ENCODE peak calls at places on chromosomes 13 and 19, in five cellular contexts. C is H9, W is H1, U is mesenchymal stem cell, L is neuronal stem cell. X is an unnamed sample. For H3K79me1, the result is how much of the 10 kb centered on the place peaks cover.

GRCh38 chr19:47644743-47645499 is 36.0 kb downstream of the BICRA start:
- DNase-seq in C (no peak), W (no peak), U (no peak), L (no peak), X (no peak)

GRCh38 chr19:1250374-1251232 is 2.2 kb downstream of the MIDN start:
- DNase-seq in C (no peak), W (no peak), U (peak), L (peak), X (peak)

GRCh38 chr19:15142313-15142712 is 35.1 kb downstream of the SYDE1 start:
- DNase-seq in C (no peak), W (no peak), U (no peak), L (no peak), X (no peak)

GRCh38 chr13:27619711-27620376 is 485 bp downstream of the LNX2 start:
- DNase-seq in C (no peak), W (no peak), U (peak), L (no peak), X (peak)

GRCh38 chr13:79662882-79663281 is 181.9 kb downstream of the NDFIP2 start:
- DNase-seq in C (no peak), W (no peak), U (peak), L (no peak), X (no peak)

GRCh38 chr13:113671066-113672001 is 4.3 kb downstream of the GRK1 start:
- DNase-seq in C (no peak), W (no peak), U (no peak), L (no peak), X (no peak)

GRCh38 chr19:2398735-2399305 is 28.6 kb downstream of the TIMM13 start:
- DNase-seq in C (no peak), W (no peak), U (no peak), L (no peak), X (no peak)

GRCh38 chr13:105412171-105412570 is 1123.3 kb downstream of the EFNB2 start:
- DNase-seq in C (no peak), W (no peak), U (no peak), L (no peak), X (peak)

GRCh38 chr13:98519976-98520375 is 56.9 kb downstream of the STK24 start:
- DNase-seq in C (no peak), W (no peak), U (no peak), L (no peak), X (no peak)
- H3K79me1 ChIP-seq in C (under half), W (under half), U (under half), L (under half), X (under half)

GRCh38 chr13:32010137-32010536 is 21.4 kb upstream of the FRY start:
- DNase-seq in C (no peak), W (no peak), U (no peak), L (no peak), X (peak)
- H4K91ac ChIP-seq in C (no peak), W (no peak), U (no peak), L (no peak), X (no peak)

DNA sequence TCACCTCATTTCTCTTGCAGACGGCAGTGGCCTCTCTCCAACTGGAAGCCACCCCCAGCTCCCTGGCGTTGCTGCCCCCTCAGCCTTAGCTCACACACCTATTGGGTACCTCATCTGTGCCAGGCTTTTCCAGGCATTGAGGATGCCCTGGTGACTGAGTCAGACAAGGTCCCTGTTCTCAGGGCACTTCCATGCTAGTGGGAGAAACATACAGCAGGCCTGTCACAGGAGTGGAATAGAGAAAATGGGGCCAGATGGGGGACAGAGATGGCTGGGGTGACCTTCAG is 33.9 kb downstream of the CAPN12 start:
- DNase-seq in C (no peak), W (no peak), U (no peak), L (no peak), X (no peak)
- H2BK12ac ChIP-seq in C (no peak), W (no peak), U (peak), L (no peak), X (no peak)

DNA sequence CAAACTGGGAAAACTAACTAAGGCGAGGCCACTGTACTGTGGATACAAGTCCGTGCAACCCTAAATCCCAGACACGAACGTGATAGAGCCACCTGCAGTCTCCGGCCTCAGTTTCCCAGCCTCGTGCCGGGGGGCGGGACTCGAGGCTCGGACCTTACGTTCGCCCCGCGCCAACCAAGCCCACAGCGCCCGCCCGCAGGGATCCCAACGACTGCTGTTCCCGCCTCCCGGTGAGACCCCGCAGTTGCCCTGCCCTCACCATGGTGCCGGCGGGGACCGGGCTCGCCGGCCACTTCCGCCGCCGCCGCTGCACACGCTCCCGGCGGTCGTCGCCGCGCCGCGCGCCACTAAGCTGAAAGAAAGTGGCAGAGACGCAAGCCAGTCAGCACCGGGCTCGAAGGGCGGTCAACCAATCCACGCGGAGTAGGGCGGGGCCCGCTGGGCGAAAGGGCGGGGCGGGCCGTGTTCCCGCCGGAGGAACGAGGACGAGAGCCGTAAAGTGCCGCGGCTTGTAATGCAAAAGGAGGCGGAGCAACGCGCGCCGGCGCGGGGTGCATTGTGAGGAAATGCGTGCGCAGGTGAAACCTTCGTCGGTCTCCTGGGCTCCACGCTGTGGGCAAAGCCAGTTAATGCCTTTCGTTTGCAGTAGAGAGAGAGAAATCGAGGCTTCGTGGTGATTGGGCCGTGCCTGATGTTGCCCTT is at the start of gene LSM4:
- DNase-seq in C (peak), W (peak), U (peak), L (peak), X (peak)
- H3K79me1 ChIP-seq in C (under half), W (under half), U (under half), L (under half), X (under half)

GRCh38 chr13:50417597-50417996 is 402.4 kb downstream of the KCNRG start:
- DNase-seq in C (no peak), W (no peak), U (no peak), L (no peak), X (no peak)

GRCh38 chr13:50419466-50419865 is 404.2 kb downstream of the KCNRG start:
- DNase-seq in C (no peak), W (no peak), U (no peak), L (no peak), X (no peak)

GRCh38 chr13:50420720-50421456 is 405.6 kb downstream of the KCNRG start:
- DNase-seq in C (no peak), W (no peak), U (no peak), L (no peak), X (no peak)

GRCh38 chr13:50421457-50422130 is 406.4 kb downstream of the KCNRG start:
- DNase-seq in C (no peak), W (no peak), U (no peak), L (no peak), X (no peak)

GRCh38 chr13:50419896-50420295 is 404.7 kb downstream of the KCNRG start:
- DNase-seq in C (no peak), W (no peak), U (no peak), L (no peak), X (no peak)
- H4K91ac ChIP-seq in C (no peak), W (no peak), U (no peak), L (no peak), X (no peak)

DNA sequence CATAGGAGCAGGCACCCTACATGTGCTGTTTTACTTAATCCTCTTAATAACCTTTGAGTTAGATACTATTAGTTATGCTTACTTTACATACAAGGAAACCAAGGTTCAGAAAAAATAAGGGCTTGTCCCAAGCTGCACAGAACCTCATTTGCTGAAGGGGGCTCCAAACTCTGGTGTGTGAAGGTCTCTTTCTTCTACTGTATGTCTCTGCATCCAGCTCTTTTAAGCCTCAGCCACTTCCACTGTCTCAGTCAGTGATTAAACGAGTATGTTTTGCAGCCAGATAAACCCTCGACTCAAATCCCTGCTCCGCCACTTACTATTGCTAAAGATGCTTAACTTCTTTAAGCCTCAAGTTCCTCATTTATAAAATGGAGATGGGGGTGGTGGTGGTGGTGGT is 112.4 kb upstream of the WASF3 start:
- DNase-seq in C (no peak), W (no peak), U (no peak), L (no peak), X (no peak)
- H2BK12ac ChIP-seq in C (no peak), W (no peak), U (no peak), L (no peak), X (no peak)

DNA sequence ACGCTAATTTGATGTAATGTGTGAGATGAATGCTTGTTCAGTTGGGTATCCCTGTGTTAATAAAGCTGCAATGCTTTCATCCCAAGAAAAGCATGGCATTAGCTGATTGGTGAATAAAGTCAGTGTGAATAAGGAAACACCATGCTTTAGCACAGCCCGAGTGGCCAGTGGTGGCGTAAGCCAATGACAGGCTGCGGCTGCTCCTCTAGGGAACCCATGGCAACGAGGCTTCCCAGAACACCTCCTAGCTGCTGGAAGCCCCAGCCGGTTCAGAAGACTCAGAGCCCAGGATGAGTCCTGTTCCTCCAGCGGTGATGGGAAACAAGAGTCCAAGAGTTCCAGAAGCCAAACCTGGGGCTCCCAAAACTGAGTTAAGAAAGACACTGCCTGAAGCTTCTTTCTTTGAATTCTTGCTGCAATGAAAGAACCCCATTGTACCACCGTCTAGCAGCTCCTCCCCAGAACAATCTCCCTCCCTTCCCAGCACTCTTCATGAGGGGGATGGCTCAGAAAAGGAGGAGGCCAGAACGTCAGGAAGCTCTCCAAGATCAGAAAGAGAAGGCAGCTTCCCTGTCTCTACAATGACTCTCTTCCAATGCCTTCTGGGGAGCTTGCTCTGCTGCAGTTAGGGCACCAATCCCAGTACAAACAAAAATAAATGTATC is 58.2 kb downstream of the TSHZ3 start:
- DNase-seq in C (no peak), W (no peak), U (no peak), L (no peak), X (no peak)
- H3K79me1 ChIP-seq in C (under half), W (under half), U (under half), L (under half), X (under half)